ENCODE peak calls at places on chromosomes 2 and 18, in seven cellular contexts. B is activated T-cell treated with anti-CD3 and anti-CD28 coated beads for 1 hour; W is activated gamma-delta T cell treated with anti-CD3 and anti-CD28 coated beads, Interleukin-2, amount 50 U/mL, for 16 hours; I is neuronal stem cell; Q is posterior cingulate gyrus; X is naive thymus-derived CD8-positive, alpha-beta T cell; C is stimulated activated CD8-positive, alpha-beta memory T cell treated with anti-CD3 and anti-CD28 coated beads, Interleukin-2, amount 100 ng/mL, for 1 hour. V is an unnamed sample.

GRCh38 chr2:168343586-168343985 is 96.2 kb upstream of the STK39 start:
- DNase-seq in I (no peak), X (no peak), B (no peak), Q (no peak), C (no peak), W (no peak), V (no peak)

GRCh38 chr2:219207884-219208740 is 1.5 kb downstream of the ZFAND2B start:
- DNase-seq in W (no peak), C (no peak), B (no peak), I (no peak), X (no peak), Q (no peak), V (no peak)

GRCh38 chr2:42077343-42077742 is 29.5 kb downstream of the PKDCC start:
- DNase-seq in C (no peak), B (no peak), I (no peak), W (no peak), Q (no peak), X (no peak), V (no peak)

GRCh38 chr2:134763164-134763710 is 44.4 kb upstream of the TMEM163 start:
- DNase-seq in W (no peak), X (no peak), B (no peak), C (no peak), I (no peak), Q (no peak), V (no peak)

GRCh38 chr2:234919711-234920110 is 32.1 kb upstream of the SH3BP4 start:
- DNase-seq in C (no peak), B (no peak), I (no peak), X (no peak), W (no peak), Q (no peak), V (no peak)

GRCh38 chr2:230905448-230906430 is 19.3 kb downstream of the GPR55 start:
- DNase-seq in Q (peak; percentile 71), W (peak; percentile 83), I (no peak), X (peak; percentile 88), B (peak; percentile 72), C (peak; percentile 73), V (no peak)

GRCh38 chr2:6986251-6986893 is 69.2 kb downstream of the RNF144A start:
- DNase-seq in C (no peak), I (peak; percentile 81), X (no peak), Q (no peak), W (no peak), B (no peak), V (no peak)

GRCh38 chr2:74261204-74261864 is 62.9 kb downstream of the MTHFD2 start:
- DNase-seq in C (no peak), I (peak; percentile 5), X (no peak), B (no peak), W (no peak), Q (no peak), V (no peak)

GRCh38 chr18:48924621-48925601 is 25.9 kb downstream of the SMAD7 start:
- DNase-seq in Q (no peak), X (no peak), I (no peak), C (no peak), W (no peak), B (no peak), V (no peak)

GRCh38 chr2:195658541-195658890 is 1.5 kb downstream of the SLC39A10 start:
- DNase-seq in B (no peak), I (no peak), X (peak; percentile 14), W (no peak), C (no peak), Q (no peak), V (peak; percentile 55)

GRCh38 chr2:112275314-112275886 is at the start of gene ZC3H6:
- DNase-seq in X (peak; percentile 99), B (peak; percentile 99), W (peak; percentile 99), C (peak; percentile 99), Q (peak; percentile 100), I (peak; percentile 99), V (peak; percentile 89)

GRCh38 chr18:50969448-50969847 is 1.6 kb downstream of the ELAC1 start:
- DNase-seq in I (no peak), C (no peak), B (no peak), X (no peak), W (no peak), Q (no peak), V (no peak)

GRCh38 chr2:30955516-30956132 is 148.4 kb upstream of the CAPN13 start:
- DNase-seq in I (no peak), W (no peak), X (no peak), C (no peak), Q (no peak), B (no peak), V (no peak)

GRCh38 chr2:8352300-8352699 is 329.6 kb upstream of the ID2 start:
- DNase-seq in I (no peak), C (no peak), Q (no peak), W (no peak), B (no peak), X (no peak), V (no peak)

GRCh38 chr2:126700073-126700581 is 44.2 kb downstream of the GYPC start:
- DNase-seq in W (no peak), B (no peak), C (no peak), I (no peak), Q (no peak), X (no peak), V (peak; percentile 48)

GRCh38 chr18:50151876-50152275 is 43.1 kb downstream of the MYO5B start:
- DNase-seq in C (no peak), Q (no peak), W (no peak), B (no peak), X (no peak), I (no peak), V (peak; percentile 52)

GRCh38 chr2:239309398-239310245 is 91.2 kb downstream of the HDAC4 start:
- DNase-seq in C (no peak), I (no peak), X (no peak), B (no peak), Q (peak; percentile 62), W (no peak), V (no peak)

GRCh38 chr2:177464549-177464948 is 72.0 kb downstream of the AGPS start:
- DNase-seq in X (no peak), Q (no peak), C (no peak), I (no peak), W (no peak), B (no peak), V (no peak)

GRCh38 chr2:172172513-172173217 is 70.0 kb upstream of the DLX2 start:
- DNase-seq in B (peak; percentile 57), C (peak; percentile 43), I (peak; percentile 61), W (peak; percentile 40), Q (peak; percentile 91), X (peak; percentile 36), V (peak; percentile 8)

GRCh38 chr2:5696741-5697521 is 4.7 kb downstream of the SOX11 start:
- DNase-seq in C (no peak), Q (peak; percentile 77), B (no peak), X (no peak), I (no peak), W (no peak), V (peak; percentile 30)

V was measured in fibroblast of the conjunctiva.